ENCODE peak calls at places on chromosomes 4 and X, in eight cellular contexts. One of them, this sample, is unnamed.

GRCh38 chr4:52172166-52172565 is 121.1 kb downstream of the SPATA18 start:
- DNase-seq in stimulated activated CD8-positive, alpha-beta memory T cell treated with anti-CD3 and anti-CD28 coated beads, Interleukin-12 subunit alpha, Interleukin-12 subunit beta, amount 100 ng/mL, for 4 hours: no peak
- DNase-seq in GM18507: no peak
- DNase-seq in OCI-LY7: no peak
- DNase-seq in neural progenitor cell: peak
- DNase-seq in SW480: no peak
- DNase-seq in KG1: no peak
- DNase-seq in substantia nigra: no peak
- DNase-seq in this sample: no peak

GRCh38 chr4:37891221-37892159 is 606 bp downstream of the TBC1D1 start:
- DNase-seq in stimulated activated CD8-positive, alpha-beta memory T cell treated with anti-CD3 and anti-CD28 coated beads, Interleukin-12 subunit alpha, Interleukin-12 subunit beta, amount 100 ng/mL, for 4 hours: peak
- DNase-seq in GM18507: peak
- DNase-seq in OCI-LY7: peak
- DNase-seq in neural progenitor cell: peak
- DNase-seq in SW480: peak
- DNase-seq in KG1: peak
- DNase-seq in substantia nigra: no peak
- DNase-seq in this sample: peak

GRCh38 chrX:45524296-45524695 is 323.6 kb upstream of the DIPK2B start:
- DNase-seq in stimulated activated CD8-positive, alpha-beta memory T cell treated with anti-CD3 and anti-CD28 coated beads, Interleukin-12 subunit alpha, Interleukin-12 subunit beta, amount 100 ng/mL, for 4 hours: no peak
- DNase-seq in GM18507: no peak
- DNase-seq in OCI-LY7: no peak
- DNase-seq in neural progenitor cell: no peak
- DNase-seq in SW480: no peak
- DNase-seq in KG1: no peak
- DNase-seq in substantia nigra: no peak
- DNase-seq in this sample: no peak

GRCh38 chrX:10015711-10016515 is 48.8 kb downstream of the CLDN34 start:
- DNase-seq in stimulated activated CD8-positive, alpha-beta memory T cell treated with anti-CD3 and anti-CD28 coated beads, Interleukin-12 subunit alpha, Interleukin-12 subunit beta, amount 100 ng/mL, for 4 hours: no peak
- DNase-seq in GM18507: no peak
- DNase-seq in OCI-LY7: peak
- DNase-seq in neural progenitor cell: peak
- DNase-seq in SW480: no peak
- DNase-seq in KG1: no peak
- DNase-seq in substantia nigra: no peak
- DNase-seq in this sample: peak

GRCh38 chr4:105619193-105619931 is 66.9 kb downstream of the ARHGEF38 start:
- DNase-seq in stimulated activated CD8-positive, alpha-beta memory T cell treated with anti-CD3 and anti-CD28 coated beads, Interleukin-12 subunit alpha, Interleukin-12 subunit beta, amount 100 ng/mL, for 4 hours: no peak
- DNase-seq in GM18507: no peak
- DNase-seq in OCI-LY7: no peak
- DNase-seq in neural progenitor cell: no peak
- DNase-seq in SW480: no peak
- DNase-seq in KG1: no peak
- DNase-seq in substantia nigra: peak
- DNase-seq in this sample: no peak

GRCh38 chrX:41733939-41734338 is 10.0 kb downstream of the GPR82 start:
- DNase-seq in stimulated activated CD8-positive, alpha-beta memory T cell treated with anti-CD3 and anti-CD28 coated beads, Interleukin-12 subunit alpha, Interleukin-12 subunit beta, amount 100 ng/mL, for 4 hours: no peak
- DNase-seq in GM18507: peak
- DNase-seq in OCI-LY7: peak
- DNase-seq in neural progenitor cell: no peak
- DNase-seq in SW480: no peak
- DNase-seq in KG1: no peak
- DNase-seq in substantia nigra: no peak
- DNase-seq in this sample: no peak

GRCh38 chr4:176539091-176539784 is 219.5 kb downstream of the SPCS3 start:
- DNase-seq in stimulated activated CD8-positive, alpha-beta memory T cell treated with anti-CD3 and anti-CD28 coated beads, Interleukin-12 subunit alpha, Interleukin-12 subunit beta, amount 100 ng/mL, for 4 hours: no peak
- DNase-seq in GM18507: no peak
- DNase-seq in OCI-LY7: no peak
- DNase-seq in neural progenitor cell: no peak
- DNase-seq in SW480: no peak
- DNase-seq in KG1: no peak
- DNase-seq in substantia nigra: no peak
- DNase-seq in this sample: no peak

GRCh38 chr4:175614880-175615279 is 197.2 kb downstream of the GPM6A start:
- DNase-seq in stimulated activated CD8-positive, alpha-beta memory T cell treated with anti-CD3 and anti-CD28 coated beads, Interleukin-12 subunit alpha, Interleukin-12 subunit beta, amount 100 ng/mL, for 4 hours: no peak
- DNase-seq in GM18507: no peak
- DNase-seq in OCI-LY7: no peak
- DNase-seq in neural progenitor cell: no peak
- DNase-seq in SW480: no peak
- DNase-seq in KG1: no peak
- DNase-seq in substantia nigra: no peak
- DNase-seq in this sample: no peak

GRCh38 chr4:2248044-2248780 is 6.3 kb upstream of the HAUS3 start:
- DNase-seq in stimulated activated CD8-positive, alpha-beta memory T cell treated with anti-CD3 and anti-CD28 coated beads, Interleukin-12 subunit alpha, Interleukin-12 subunit beta, amount 100 ng/mL, for 4 hours: peak
- DNase-seq in GM18507: no peak
- DNase-seq in OCI-LY7: no peak
- DNase-seq in neural progenitor cell: no peak
- DNase-seq in SW480: no peak
- DNase-seq in KG1: no peak
- DNase-seq in substantia nigra: no peak
- DNase-seq in this sample: no peak